ENCODE peak calls at places on chromosomes 13 and 19, in four cellular contexts. One of them, this sample, is unnamed. For H3K36me3 and H3K27me3, the result is how much of the 10 kb centered on the place peaks cover.

GRCh38 chr13:77981191-77981925 is 62.7 kb upstream of the EDNRB start:
- DNase-seq in K562: no peak
- DNase-seq in transverse colon: no peak
- DNase-seq in stomach: no peak
- DNase-seq in this sample: no peak

GRCh38 chr13:55534306-55534705 is 1606.4 kb upstream of the PRR20A start:
- DNase-seq in stomach: no peak
- DNase-seq in K562: no peak
- DNase-seq in transverse colon: no peak
- DNase-seq in this sample: no peak

GRCh38 chr19:14843169-14843568 is 5.6 kb downstream of the OR7A10 start:
- DNase-seq in transverse colon: no peak
- DNase-seq in K562: no peak
- DNase-seq in stomach: no peak
- DNase-seq in this sample: no peak

GRCh38 chr13:26943748-26944147 is 183.2 kb upstream of the GPR12 start:
- DNase-seq in transverse colon: no peak
- DNase-seq in K562: no peak
- DNase-seq in stomach: no peak
- DNase-seq in this sample: no peak

GRCh38 chr19:14048439-14049153 is 13.3 kb downstream of the PALM3 start:
- DNase-seq in transverse colon: peak
- DNase-seq in K562: peak
- DNase-seq in stomach: peak
- DNase-seq in this sample: no peak

GRCh38 chr13:20547479-20547908 is 19.5 kb upstream of the IFT88 start:
- DNase-seq in K562: no peak
- DNase-seq in stomach: no peak
- DNase-seq in transverse colon: peak
- DNase-seq in this sample: no peak

GRCh38 chr19:46944123-46944718 is 75.4 kb upstream of the NPAS1 start:
- DNase-seq in stomach: no peak
- DNase-seq in K562: no peak
- DNase-seq in transverse colon: no peak
- DNase-seq in this sample: no peak

GRCh38 chr19:50548191-50549058 is 19.8 kb downstream of the LRRC4B start:
- DNase-seq in stomach: no peak
- DNase-seq in transverse colon: no peak
- DNase-seq in K562: no peak
- DNase-seq in this sample: no peak

GRCh38 chr19:8075158-8076086 is 22.9 kb downstream of the CCL25 start:
- DNase-seq in transverse colon: no peak
- DNase-seq in stomach: no peak
- DNase-seq in K562: no peak
- DNase-seq in this sample: no peak

GRCh38 chr13:109744512-109745051 is 41.8 kb downstream of the IRS2 start:
- DNase-seq in transverse colon: peak
- DNase-seq in K562: no peak
- DNase-seq in stomach: no peak
- DNase-seq in this sample: peak

GRCh38 chr13:105167385-105167784 is 1368.1 kb downstream of the EFNB2 start:
- DNase-seq in transverse colon: no peak
- DNase-seq in K562: no peak
- DNase-seq in stomach: no peak
- DNase-seq in this sample: no peak

GRCh38 chr13:113559901-113560644 is 24.5 kb upstream of the TFDP1 start:
- DNase-seq in K562: no peak
- DNase-seq in transverse colon: no peak
- DNase-seq in stomach: peak
- DNase-seq in this sample: peak

GRCh38 chr13:79352107-79352506 is 53.9 kb downstream of the RBM26 start:
- DNase-seq in transverse colon: no peak
- DNase-seq in K562: no peak
- DNase-seq in stomach: no peak
- DNase-seq in this sample: no peak

GRCh38 chr13:99527346-99527745 is 26.1 kb downstream of the TM9SF2 start:
- DNase-seq in transverse colon: no peak
- DNase-seq in K562: no peak
- DNase-seq in stomach: no peak
- DNase-seq in this sample: no peak

GRCh38 chr13:109773276-109773675 is 13.1 kb downstream of the IRS2 start:
- DNase-seq in K562: peak
- DNase-seq in stomach: no peak
- DNase-seq in transverse colon: no peak
- DNase-seq in this sample: no peak

GRCh38 chr13:97582170-97582569 is 148.2 kb downstream of the RAP2A start:
- DNase-seq in stomach: no peak
- DNase-seq in transverse colon: no peak
- DNase-seq in K562: no peak
- DNase-seq in this sample: no peak

GRCh38 chr13:20460744-20461143 is 64.9 kb downstream of the CRYL1 start:
- DNase-seq in K562: no peak
- DNase-seq in stomach: no peak
- DNase-seq in transverse colon: no peak
- DNase-seq in this sample: no peak

GRCh38 chr13:77136902-77137420 is 110.0 kb upstream of the FBXL3 start:
- DNase-seq in stomach: no peak
- DNase-seq in K562: no peak
- DNase-seq in transverse colon: no peak
- DNase-seq in this sample: no peak

GRCh38 chr19:38004505-38005223 is 97.7 kb downstream of the SIPA1L3 start:
- DNase-seq in stomach: peak
- DNase-seq in transverse colon: peak
- DNase-seq in K562: peak
- DNase-seq in this sample: peak

GRCh38 chr13:98780972-98781869 is 28.7 kb upstream of the SLC15A1 start:
- DNase-seq in K562: no peak
- DNase-seq in stomach: no peak
- DNase-seq in transverse colon: no peak
- DNase-seq in this sample: no peak

GRCh38 chr19:57280913-57281425 is 684 bp downstream of the ZNF460 start:
- DNase-seq in transverse colon: no peak
- DNase-seq in stomach: no peak
- DNase-seq in K562: no peak
- DNase-seq in this sample: no peak

GRCh38 chr19:50932018-50932689 is 20.7 kb downstream of the KLK5 start:
- DNase-seq in transverse colon: no peak
- DNase-seq in K562: no peak
- DNase-seq in stomach: no peak
- DNase-seq in this sample: no peak

GRCh38 chr13:105915451-105915850 is 620.0 kb downstream of the EFNB2 start:
- DNase-seq in K562: no peak
- DNase-seq in transverse colon: no peak
- DNase-seq in stomach: no peak
- DNase-seq in this sample: no peak

GRCh38 chr13:109922518-109922917 is 136.1 kb upstream of the IRS2 start:
- DNase-seq in K562: no peak
- DNase-seq in transverse colon: no peak
- DNase-seq in stomach: no peak
- DNase-seq in this sample: no peak

GRCh38 chr13:19910336-19911072 is 47.1 kb upstream of the ZMYM5 start:
- DNase-seq in stomach: peak
- DNase-seq in K562: no peak
- DNase-seq in transverse colon: peak
- DNase-seq in this sample: no peak

GRCh38 chr19:44131955-44132354 is 9.4 kb upstream of the ZNF234 start:
- DNase-seq in K562: no peak
- DNase-seq in stomach: no peak
- DNase-seq in transverse colon: no peak
- DNase-seq in this sample: no peak

GRCh38 chr13:63107163-63107935 is 1691.7 kb upstream of the PCDH20 start:
- DNase-seq in transverse colon: no peak
- DNase-seq in stomach: no peak
- DNase-seq in K562: no peak
- DNase-seq in this sample: no peak

GRCh38 chr13:111156421-111156820 is 41.3 kb downstream of the ARHGEF7 start:
- DNase-seq in stomach: no peak
- DNase-seq in transverse colon: no peak
- DNase-seq in K562: no peak
- DNase-seq in this sample: no peak

GRCh38 chr13:114081761-114082681 is 50.4 kb downstream of the RASA3 start:
- DNase-seq in K562: no peak
- DNase-seq in transverse colon: no peak
- DNase-seq in stomach: peak
- DNase-seq in this sample: no peak

GRCh38 chr13:100106005-100106404 is 17.1 kb downstream of the PCCA start:
- DNase-seq in K562: no peak
- DNase-seq in stomach: no peak
- DNase-seq in transverse colon: no peak
- DNase-seq in this sample: no peak

GRCh38 chr19:46731007-46731501 is 14.1 kb upstream of the PRKD2 start:
- DNase-seq in transverse colon: no peak
- DNase-seq in K562: peak
- DNase-seq in stomach: peak
- DNase-seq in this sample: no peak

GRCh38 chr13:26328326-26328725 is 74.4 kb downstream of the CDK8 start:
- DNase-seq in stomach: no peak
- DNase-seq in K562: no peak
- DNase-seq in transverse colon: no peak
- DNase-seq in this sample: no peak

GRCh38 chr13:107422421-107422820 is 792.9 kb downstream of the LIG4 start:
- DNase-seq in transverse colon: no peak
- DNase-seq in K562: no peak
- DNase-seq in stomach: no peak
- DNase-seq in this sample: no peak

GRCh38 chr19:16836115-16836905 is 7.1 kb downstream of the SIN3B start:
- DNase-seq in transverse colon: peak
- DNase-seq in stomach: no peak
- DNase-seq in K562: peak
- DNase-seq in this sample: no peak
- H3K36me3 ChIP-seq in transverse colon: under half
- H3K36me3 ChIP-seq in stomach: under half
- H3K36me3 ChIP-seq in K562: half or more
- H3K36me3 ChIP-seq in this sample: under half

GRCh38 chr13:33871207-33872004 is 53.5 kb downstream of the RFC3 start:
- DNase-seq in K562: no peak
- DNase-seq in transverse colon: no peak
- DNase-seq in stomach: no peak
- DNase-seq in this sample: no peak

GRCh38 chr13:33873251-33873908 is 55.4 kb downstream of the RFC3 start:
- DNase-seq in stomach: no peak
- DNase-seq in K562: no peak
- DNase-seq in transverse colon: no peak
- DNase-seq in this sample: no peak

GRCh38 chr13:33870046-33870668 is 52.2 kb downstream of the RFC3 start:
- DNase-seq in stomach: no peak
- DNase-seq in K562: no peak
- DNase-seq in transverse colon: no peak
- DNase-seq in this sample: no peak

GRCh38 chr13:33874871-33875270 is 56.9 kb downstream of the RFC3 start:
- DNase-seq in stomach: no peak
- DNase-seq in transverse colon: no peak
- DNase-seq in K562: no peak
- DNase-seq in this sample: no peak

GRCh38 chr13:33872005-33872351 is 54.0 kb downstream of the RFC3 start:
- DNase-seq in stomach: no peak
- DNase-seq in transverse colon: no peak
- DNase-seq in K562: no peak
- DNase-seq in this sample: no peak
- TF ChIP-seq EP300 in stomach: no peak
- TF ChIP-seq EP300 in transverse colon: no peak
- TF ChIP-seq EP300 in K562: no peak
- TF ChIP-seq EP300 in this sample: no peak

DNA sequence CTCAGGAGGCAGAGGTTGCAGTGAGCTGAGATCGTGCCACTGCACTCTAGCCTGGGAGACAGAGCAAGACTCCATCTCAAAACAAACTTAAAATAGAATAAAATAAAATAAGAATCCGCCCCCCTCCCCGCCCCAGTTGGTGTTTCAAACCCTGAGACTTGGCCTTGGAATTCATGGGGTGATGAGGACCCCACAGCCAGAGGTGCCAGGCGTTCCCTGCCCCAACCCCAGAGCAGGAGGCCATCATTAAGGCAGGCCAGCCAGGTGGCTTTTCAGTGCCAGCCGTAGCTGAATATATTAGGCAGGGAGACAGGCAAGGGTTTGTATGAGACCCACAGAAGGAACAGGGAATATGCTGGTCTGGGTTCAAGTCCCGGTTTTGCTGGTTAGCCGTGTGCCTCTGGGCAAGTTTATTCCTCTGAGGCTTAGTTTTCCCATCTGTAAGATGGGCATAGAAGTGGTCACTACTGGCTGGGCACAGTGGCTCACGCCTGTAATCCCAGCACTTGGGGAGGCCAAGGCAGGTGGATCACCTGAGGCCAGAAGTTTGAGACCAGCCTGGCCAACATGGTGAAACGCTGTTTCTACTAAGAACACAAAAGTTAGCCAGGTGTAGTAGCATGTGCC is 12.3 kb downstream of the HPN start:
- DNase-seq in stomach: no peak
- DNase-seq in transverse colon: no peak
- DNase-seq in K562: no peak
- DNase-seq in this sample: no peak
- H3K27me3 ChIP-seq in stomach: under half
- H3K27me3 ChIP-seq in transverse colon: under half
- H3K27me3 ChIP-seq in K562: under half
- H3K27me3 ChIP-seq in this sample: under half

GRCh38 chr19:11171144-11171543 is 15.6 kb upstream of the SPC24 start:
- DNase-seq in K562: no peak
- DNase-seq in stomach: no peak
- DNase-seq in transverse colon: no peak
- DNase-seq in this sample: no peak
- H3K36me3 ChIP-seq in K562: half or more
- H3K36me3 ChIP-seq in stomach: half or more
- H3K36me3 ChIP-seq in transverse colon: under half
- H3K36me3 ChIP-seq in this sample: under half

GRCh38 chr13:67374391-67374790 is 144.3 kb upstream of the PCDH9 start:
- DNase-seq in stomach: no peak
- DNase-seq in transverse colon: no peak
- DNase-seq in K562: no peak
- DNase-seq in this sample: no peak
- TF ChIP-seq EP300 in stomach: no peak
- TF ChIP-seq EP300 in transverse colon: no peak
- TF ChIP-seq EP300 in K562: no peak
- TF ChIP-seq EP300 in this sample: no peak

GRCh38 chr13:90492872-90493271 is 854.6 kb upstream of the MIR17HG start:
- DNase-seq in K562: no peak
- DNase-seq in stomach: no peak
- DNase-seq in transverse colon: no peak
- DNase-seq in this sample: no peak
- H3K27me3 ChIP-seq in K562: under half
- H3K27me3 ChIP-seq in stomach: under half
- H3K27me3 ChIP-seq in transverse colon: under half
- H3K27me3 ChIP-seq in this sample: under half

GRCh38 chr19:1428738-1429391 is 9.3 kb upstream of the RPS15 start:
- DNase-seq in transverse colon: no peak
- DNase-seq in stomach: no peak
- DNase-seq in K562: no peak
- DNase-seq in this sample: no peak

GRCh38 chr19:1427221-1427620 is 11.0 kb upstream of the RPS15 start:
- DNase-seq in K562: no peak
- DNase-seq in transverse colon: no peak
- DNase-seq in stomach: no peak
- DNase-seq in this sample: no peak

GRCh38 chr19:1430201-1430621 is 8.0 kb upstream of the RPS15 start:
- DNase-seq in K562: no peak
- DNase-seq in stomach: no peak
- DNase-seq in transverse colon: no peak
- DNase-seq in this sample: no peak

GRCh38 chr19:1431759-1432506 is 6.3 kb upstream of the RPS15 start:
- DNase-seq in K562: no peak
- DNase-seq in transverse colon: no peak
- DNase-seq in stomach: no peak
- DNase-seq in this sample: peak

GRCh38 chr19:1429750-1430149 is 8.4 kb upstream of the RPS15 start:
- DNase-seq in stomach: peak
- DNase-seq in K562: no peak
- DNase-seq in transverse colon: peak
- DNase-seq in this sample: no peak
- H3K36me3 ChIP-seq in stomach: half or more
- H3K36me3 ChIP-seq in K562: half or more
- H3K36me3 ChIP-seq in transverse colon: under half
- H3K36me3 ChIP-seq in this sample: under half

This sample was measured in ovary.